ENCODE peak calls at places on chromosome 18, in eight cellular contexts. E is HL-60; W is CD8-positive, alpha-beta memory T cell; T is activated CD4-positive, alpha-beta memory T cell treated with anti-CD3 and anti-CD28 coated beads for 36 hours; G is tibial nerve; S is progenitor cell of endocrine pancreas; I is germinal center; M is HFF-Myc. Q is an unnamed sample.

GRCh38 chr18:32922951-32923430 is 150.2 kb upstream of the KLHL14 start:
- DNase-seq in E (no peak), W (no peak), T (no peak), G (no peak), S (no peak), I (peak; percentile 24), M (no peak), Q (no peak)

GRCh38 chr18:67509711-67510110 is 6.8 kb downstream of the DSEL start:
- DNase-seq in E (no peak), W (no peak), T (no peak), G (no peak), S (no peak), I (no peak), M (peak; percentile 66), Q (no peak)

GRCh38 chr18:37492952-37493351 is 72.6 kb downstream of the CELF4 start:
- DNase-seq in E (no peak), W (no peak), T (no peak), G (no peak), S (no peak), I (no peak), M (no peak), Q (no peak)

GRCh38 chr18:73365018-73365417 is 497.2 kb upstream of the NETO1 start:
- DNase-seq in E (no peak), W (no peak), T (no peak), G (no peak), S (no peak), I (no peak), M (peak; percentile 6), Q (no peak)

GRCh38 chr18:9095297-9096012 is 7.0 kb upstream of the NDUFV2 start:
- DNase-seq in E (peak; percentile 86), W (peak; percentile 39), T (peak; percentile 87), G (no peak), S (no peak), I (peak; percentile 50), M (no peak), Q (peak; percentile 36)

GRCh38 chr18:49819768-49820662 is 6.7 kb upstream of the ACAA2 start:
- DNase-seq in E (no peak), W (peak; percentile 75), T (peak; percentile 55), G (no peak), S (no peak), I (no peak), M (no peak), Q (peak; percentile 39)

GRCh38 chr18:48719988-48720654 is 181.3 kb downstream of the CTIF start:
- DNase-seq in E (no peak), W (no peak), T (no peak), G (no peak), S (no peak), I (no peak), M (no peak), Q (no peak)

GRCh38 chr18:39863916-39864315 is 2091.1 kb upstream of the PIK3C3 start:
- DNase-seq in E (no peak), W (no peak), T (no peak), G (no peak), S (no peak), I (no peak), M (no peak), Q (no peak)

GRCh38 chr18:56542488-56542887 is 95.9 kb downstream of the TXNL1 start:
- DNase-seq in E (peak; percentile 11), W (no peak), T (no peak), G (no peak), S (no peak), I (no peak), M (no peak), Q (no peak)

GRCh38 chr18:9017170-9017899 is 85.2 kb upstream of the NDUFV2 start:
- DNase-seq in E (peak; percentile 67), W (peak; percentile 6), T (peak; percentile 89), G (peak; percentile 44), S (no peak), I (peak; percentile 47), M (peak; percentile 78), Q (peak; percentile 63)

GRCh38 chr18:31931886-31932240 is 11.1 kb downstream of the TRAPPC8 start:
- DNase-seq in E (no peak), W (no peak), T (no peak), G (no peak), S (no peak), I (no peak), M (no peak), Q (no peak)

GRCh38 chr18:44601447-44601846 is 79.2 kb upstream of the SETBP1 start:
- DNase-seq in E (no peak), W (no peak), T (no peak), G (no peak), S (no peak), I (no peak), M (peak; percentile 81), Q (no peak)